ENCODE peak calls at places on chromosomes 5 and 9, in ten cellular contexts. One of them, this sample, is unnamed.

GRCh38 chr5:141351591-141351990 is 1.7 kb downstream of the PCDHGB1 start:
- DNase-seq in Kasumi-1: no peak
- DNase-seq in neuronal stem cell: no peak
- DNase-seq in OCI-M1: no peak
- DNase-seq in NCI-H1694 treated with DMSO at 0.1 percent for 48 hours: no peak
- DNase-seq in activated CD8-positive, alpha-beta T cell treated with anti-CD3 and anti-CD28 coated beads for 36 hours: no peak
- DNase-seq in activated T-cell treated with anti-CD3 and anti-CD28 coated beads, Interleukin-2, amount 50 U/mL, for 72 hours: no peak
- DNase-seq in GM06990: no peak
- DNase-seq in stimulated activated CD4-positive, alpha-beta T cell treated with anti-CD3 and anti-CD28 coated beads, Interleukin-12 subunit alpha, Interleukin-12 subunit beta, amount 100 ng/mL, for 24 hours: no peak
- DNase-seq in MM.1S: no peak
- DNase-seq in this sample: no peak

GRCh38 chr9:33175633-33176325 is 8.6 kb upstream of the B4GALT1 start:
- DNase-seq in activated T-cell treated with anti-CD3 and anti-CD28 coated beads, Interleukin-2, amount 50 U/mL, for 72 hours: no peak
- DNase-seq in GM06990: no peak
- DNase-seq in Kasumi-1: no peak
- DNase-seq in OCI-M1: no peak
- DNase-seq in stimulated activated CD4-positive, alpha-beta T cell treated with anti-CD3 and anti-CD28 coated beads, Interleukin-12 subunit alpha, Interleukin-12 subunit beta, amount 100 ng/mL, for 24 hours: no peak
- DNase-seq in neuronal stem cell: no peak
- DNase-seq in MM.1S: no peak
- DNase-seq in activated CD8-positive, alpha-beta T cell treated with anti-CD3 and anti-CD28 coated beads for 36 hours: no peak
- DNase-seq in NCI-H1694 treated with DMSO at 0.1 percent for 48 hours: no peak
- DNase-seq in this sample: no peak

GRCh38 chr9:88537743-88538055 is 2.7 kb downstream of the NXNL2 start:
- DNase-seq in activated T-cell treated with anti-CD3 and anti-CD28 coated beads, Interleukin-2, amount 50 U/mL, for 72 hours: peak
- DNase-seq in MM.1S: peak
- DNase-seq in Kasumi-1: peak
- DNase-seq in activated CD8-positive, alpha-beta T cell treated with anti-CD3 and anti-CD28 coated beads for 36 hours: peak
- DNase-seq in stimulated activated CD4-positive, alpha-beta T cell treated with anti-CD3 and anti-CD28 coated beads, Interleukin-12 subunit alpha, Interleukin-12 subunit beta, amount 100 ng/mL, for 24 hours: no peak
- DNase-seq in OCI-M1: peak
- DNase-seq in NCI-H1694 treated with DMSO at 0.1 percent for 48 hours: no peak
- DNase-seq in neuronal stem cell: peak
- DNase-seq in GM06990: no peak
- DNase-seq in this sample: peak

GRCh38 chr5:180353226-180353962 is at the start of gene GFPT2:
- DNase-seq in activated CD8-positive, alpha-beta T cell treated with anti-CD3 and anti-CD28 coated beads for 36 hours: peak
- DNase-seq in neuronal stem cell: peak
- DNase-seq in stimulated activated CD4-positive, alpha-beta T cell treated with anti-CD3 and anti-CD28 coated beads, Interleukin-12 subunit alpha, Interleukin-12 subunit beta, amount 100 ng/mL, for 24 hours: peak
- DNase-seq in Kasumi-1: peak
- DNase-seq in GM06990: peak
- DNase-seq in NCI-H1694 treated with DMSO at 0.1 percent for 48 hours: peak
- DNase-seq in MM.1S: no peak
- DNase-seq in OCI-M1: peak
- DNase-seq in activated T-cell treated with anti-CD3 and anti-CD28 coated beads, Interleukin-2, amount 50 U/mL, for 72 hours: peak
- DNase-seq in this sample: peak

GRCh38 chr9:4299006-4299795 is 667 bp downstream of the GLIS3 start:
- DNase-seq in MM.1S: peak
- DNase-seq in activated T-cell treated with anti-CD3 and anti-CD28 coated beads, Interleukin-2, amount 50 U/mL, for 72 hours: peak
- DNase-seq in GM06990: peak
- DNase-seq in activated CD8-positive, alpha-beta T cell treated with anti-CD3 and anti-CD28 coated beads for 36 hours: peak
- DNase-seq in neuronal stem cell: peak
- DNase-seq in Kasumi-1: no peak
- DNase-seq in stimulated activated CD4-positive, alpha-beta T cell treated with anti-CD3 and anti-CD28 coated beads, Interleukin-12 subunit alpha, Interleukin-12 subunit beta, amount 100 ng/mL, for 24 hours: peak
- DNase-seq in OCI-M1: no peak
- DNase-seq in NCI-H1694 treated with DMSO at 0.1 percent for 48 hours: no peak
- DNase-seq in this sample: no peak

GRCh38 chr9:20473566-20474116 is 148.7 kb downstream of the MLLT3 start:
- DNase-seq in GM06990: no peak
- DNase-seq in NCI-H1694 treated with DMSO at 0.1 percent for 48 hours: no peak
- DNase-seq in activated T-cell treated with anti-CD3 and anti-CD28 coated beads, Interleukin-2, amount 50 U/mL, for 72 hours: no peak
- DNase-seq in Kasumi-1: no peak
- DNase-seq in activated CD8-positive, alpha-beta T cell treated with anti-CD3 and anti-CD28 coated beads for 36 hours: no peak
- DNase-seq in MM.1S: no peak
- DNase-seq in neuronal stem cell: no peak
- DNase-seq in OCI-M1: no peak
- DNase-seq in stimulated activated CD4-positive, alpha-beta T cell treated with anti-CD3 and anti-CD28 coated beads, Interleukin-12 subunit alpha, Interleukin-12 subunit beta, amount 100 ng/mL, for 24 hours: no peak
- DNase-seq in this sample: no peak

GRCh38 chr5:17127743-17128231 is 89.6 kb upstream of the BASP1 start:
- DNase-seq in Kasumi-1: no peak
- DNase-seq in activated CD8-positive, alpha-beta T cell treated with anti-CD3 and anti-CD28 coated beads for 36 hours: no peak
- DNase-seq in stimulated activated CD4-positive, alpha-beta T cell treated with anti-CD3 and anti-CD28 coated beads, Interleukin-12 subunit alpha, Interleukin-12 subunit beta, amount 100 ng/mL, for 24 hours: no peak
- DNase-seq in activated T-cell treated with anti-CD3 and anti-CD28 coated beads, Interleukin-2, amount 50 U/mL, for 72 hours: no peak
- DNase-seq in GM06990: no peak
- DNase-seq in neuronal stem cell: no peak
- DNase-seq in MM.1S: no peak
- DNase-seq in OCI-M1: no peak
- DNase-seq in NCI-H1694 treated with DMSO at 0.1 percent for 48 hours: no peak
- DNase-seq in this sample: no peak

GRCh38 chr5:96969401-96969800 is 33.5 kb downstream of the LNPEP start:
- DNase-seq in neuronal stem cell: no peak
- DNase-seq in GM06990: no peak
- DNase-seq in MM.1S: no peak
- DNase-seq in activated CD8-positive, alpha-beta T cell treated with anti-CD3 and anti-CD28 coated beads for 36 hours: no peak
- DNase-seq in Kasumi-1: no peak
- DNase-seq in activated T-cell treated with anti-CD3 and anti-CD28 coated beads, Interleukin-2, amount 50 U/mL, for 72 hours: no peak
- DNase-seq in stimulated activated CD4-positive, alpha-beta T cell treated with anti-CD3 and anti-CD28 coated beads, Interleukin-12 subunit alpha, Interleukin-12 subunit beta, amount 100 ng/mL, for 24 hours: no peak
- DNase-seq in OCI-M1: no peak
- DNase-seq in NCI-H1694 treated with DMSO at 0.1 percent for 48 hours: no peak
- DNase-seq in this sample: no peak

GRCh38 chr5:102483736-102484135 is 15.1 kb downstream of the SLCO6A1 start:
- DNase-seq in NCI-H1694 treated with DMSO at 0.1 percent for 48 hours: no peak
- DNase-seq in activated CD8-positive, alpha-beta T cell treated with anti-CD3 and anti-CD28 coated beads for 36 hours: no peak
- DNase-seq in Kasumi-1: no peak
- DNase-seq in OCI-M1: no peak
- DNase-seq in activated T-cell treated with anti-CD3 and anti-CD28 coated beads, Interleukin-2, amount 50 U/mL, for 72 hours: no peak
- DNase-seq in GM06990: no peak
- DNase-seq in MM.1S: peak
- DNase-seq in neuronal stem cell: no peak
- DNase-seq in stimulated activated CD4-positive, alpha-beta T cell treated with anti-CD3 and anti-CD28 coated beads, Interleukin-12 subunit alpha, Interleukin-12 subunit beta, amount 100 ng/mL, for 24 hours: no peak
- DNase-seq in this sample: no peak

GRCh38 chr5:107951322-107951721 is 280.6 kb upstream of the EFNA5 start:
- DNase-seq in Kasumi-1: no peak
- DNase-seq in stimulated activated CD4-positive, alpha-beta T cell treated with anti-CD3 and anti-CD28 coated beads, Interleukin-12 subunit alpha, Interleukin-12 subunit beta, amount 100 ng/mL, for 24 hours: no peak
- DNase-seq in GM06990: no peak
- DNase-seq in neuronal stem cell: no peak
- DNase-seq in MM.1S: no peak
- DNase-seq in activated CD8-positive, alpha-beta T cell treated with anti-CD3 and anti-CD28 coated beads for 36 hours: no peak
- DNase-seq in activated T-cell treated with anti-CD3 and anti-CD28 coated beads, Interleukin-2, amount 50 U/mL, for 72 hours: no peak
- DNase-seq in OCI-M1: no peak
- DNase-seq in NCI-H1694 treated with DMSO at 0.1 percent for 48 hours: no peak
- DNase-seq in this sample: no peak

GRCh38 chr5:105475401-105475800 is 1912.8 kb upstream of the NUDT12 start:
- DNase-seq in stimulated activated CD4-positive, alpha-beta T cell treated with anti-CD3 and anti-CD28 coated beads, Interleukin-12 subunit alpha, Interleukin-12 subunit beta, amount 100 ng/mL, for 24 hours: no peak
- DNase-seq in activated CD8-positive, alpha-beta T cell treated with anti-CD3 and anti-CD28 coated beads for 36 hours: no peak
- DNase-seq in GM06990: no peak
- DNase-seq in activated T-cell treated with anti-CD3 and anti-CD28 coated beads, Interleukin-2, amount 50 U/mL, for 72 hours: no peak
- DNase-seq in OCI-M1: no peak
- DNase-seq in NCI-H1694 treated with DMSO at 0.1 percent for 48 hours: no peak
- DNase-seq in MM.1S: no peak
- DNase-seq in Kasumi-1: no peak
- DNase-seq in neuronal stem cell: no peak
- DNase-seq in this sample: no peak

GRCh38 chr9:133002147-133003070 is 23.9 kb downstream of the GFI1B start:
- DNase-seq in MM.1S: no peak
- DNase-seq in activated T-cell treated with anti-CD3 and anti-CD28 coated beads, Interleukin-2, amount 50 U/mL, for 72 hours: no peak
- DNase-seq in Kasumi-1: peak
- DNase-seq in OCI-M1: peak
- DNase-seq in activated CD8-positive, alpha-beta T cell treated with anti-CD3 and anti-CD28 coated beads for 36 hours: no peak
- DNase-seq in neuronal stem cell: no peak
- DNase-seq in GM06990: no peak
- DNase-seq in NCI-H1694 treated with DMSO at 0.1 percent for 48 hours: no peak
- DNase-seq in stimulated activated CD4-positive, alpha-beta T cell treated with anti-CD3 and anti-CD28 coated beads, Interleukin-12 subunit alpha, Interleukin-12 subunit beta, amount 100 ng/mL, for 24 hours: no peak
- DNase-seq in this sample: no peak

GRCh38 chr9:5863092-5863746 is 27.5 kb upstream of the MLANA start:
- DNase-seq in stimulated activated CD4-positive, alpha-beta T cell treated with anti-CD3 and anti-CD28 coated beads, Interleukin-12 subunit alpha, Interleukin-12 subunit beta, amount 100 ng/mL, for 24 hours: no peak
- DNase-seq in neuronal stem cell: no peak
- DNase-seq in activated CD8-positive, alpha-beta T cell treated with anti-CD3 and anti-CD28 coated beads for 36 hours: no peak
- DNase-seq in activated T-cell treated with anti-CD3 and anti-CD28 coated beads, Interleukin-2, amount 50 U/mL, for 72 hours: no peak
- DNase-seq in Kasumi-1: no peak
- DNase-seq in NCI-H1694 treated with DMSO at 0.1 percent for 48 hours: no peak
- DNase-seq in GM06990: no peak
- DNase-seq in MM.1S: no peak
- DNase-seq in OCI-M1: no peak
- DNase-seq in this sample: no peak

GRCh38 chr5:147887026-147887627 is 8.6 kb downstream of the SCGB3A2 start:
- DNase-seq in GM06990: no peak
- DNase-seq in OCI-M1: peak
- DNase-seq in MM.1S: peak
- DNase-seq in stimulated activated CD4-positive, alpha-beta T cell treated with anti-CD3 and anti-CD28 coated beads, Interleukin-12 subunit alpha, Interleukin-12 subunit beta, amount 100 ng/mL, for 24 hours: no peak
- DNase-seq in NCI-H1694 treated with DMSO at 0.1 percent for 48 hours: peak
- DNase-seq in Kasumi-1: peak
- DNase-seq in activated T-cell treated with anti-CD3 and anti-CD28 coated beads, Interleukin-2, amount 50 U/mL, for 72 hours: no peak
- DNase-seq in activated CD8-positive, alpha-beta T cell treated with anti-CD3 and anti-CD28 coated beads for 36 hours: peak
- DNase-seq in neuronal stem cell: no peak
- DNase-seq in this sample: peak

GRCh38 chr5:74272019-74272775 is 368.3 kb downstream of the ENC1 start:
- DNase-seq in MM.1S: no peak
- DNase-seq in stimulated activated CD4-positive, alpha-beta T cell treated with anti-CD3 and anti-CD28 coated beads, Interleukin-12 subunit alpha, Interleukin-12 subunit beta, amount 100 ng/mL, for 24 hours: no peak
- DNase-seq in NCI-H1694 treated with DMSO at 0.1 percent for 48 hours: no peak
- DNase-seq in GM06990: no peak
- DNase-seq in Kasumi-1: no peak
- DNase-seq in activated CD8-positive, alpha-beta T cell treated with anti-CD3 and anti-CD28 coated beads for 36 hours: no peak
- DNase-seq in OCI-M1: no peak
- DNase-seq in neuronal stem cell: peak
- DNase-seq in activated T-cell treated with anti-CD3 and anti-CD28 coated beads, Interleukin-2, amount 50 U/mL, for 72 hours: no peak
- DNase-seq in this sample: no peak

GRCh38 chr9:128720841-128721486 is 3.0 kb downstream of the ZDHHC12 start:
- DNase-seq in stimulated activated CD4-positive, alpha-beta T cell treated with anti-CD3 and anti-CD28 coated beads, Interleukin-12 subunit alpha, Interleukin-12 subunit beta, amount 100 ng/mL, for 24 hours: no peak
- DNase-seq in activated CD8-positive, alpha-beta T cell treated with anti-CD3 and anti-CD28 coated beads for 36 hours: no peak
- DNase-seq in activated T-cell treated with anti-CD3 and anti-CD28 coated beads, Interleukin-2, amount 50 U/mL, for 72 hours: no peak
- DNase-seq in Kasumi-1: no peak
- DNase-seq in MM.1S: no peak
- DNase-seq in neuronal stem cell: no peak
- DNase-seq in GM06990: no peak
- DNase-seq in NCI-H1694 treated with DMSO at 0.1 percent for 48 hours: no peak
- DNase-seq in OCI-M1: no peak
- DNase-seq in this sample: no peak

GRCh38 chr9:129988607-129989361 is 54.2 kb downstream of the FNBP1 start:
- DNase-seq in Kasumi-1: no peak
- DNase-seq in activated T-cell treated with anti-CD3 and anti-CD28 coated beads, Interleukin-2, amount 50 U/mL, for 72 hours: no peak
- DNase-seq in activated CD8-positive, alpha-beta T cell treated with anti-CD3 and anti-CD28 coated beads for 36 hours: peak
- DNase-seq in MM.1S: peak
- DNase-seq in GM06990: peak
- DNase-seq in neuronal stem cell: no peak
- DNase-seq in NCI-H1694 treated with DMSO at 0.1 percent for 48 hours: no peak
- DNase-seq in stimulated activated CD4-positive, alpha-beta T cell treated with anti-CD3 and anti-CD28 coated beads, Interleukin-12 subunit alpha, Interleukin-12 subunit beta, amount 100 ng/mL, for 24 hours: no peak
- DNase-seq in OCI-M1: no peak
- DNase-seq in this sample: peak

GRCh38 chr5:32272746-32273145 is 40.0 kb downstream of the MTMR12 start:
- DNase-seq in MM.1S: no peak
- DNase-seq in NCI-H1694 treated with DMSO at 0.1 percent for 48 hours: peak
- DNase-seq in GM06990: no peak
- DNase-seq in activated T-cell treated with anti-CD3 and anti-CD28 coated beads, Interleukin-2, amount 50 U/mL, for 72 hours: no peak
- DNase-seq in activated CD8-positive, alpha-beta T cell treated with anti-CD3 and anti-CD28 coated beads for 36 hours: no peak
- DNase-seq in neuronal stem cell: no peak
- DNase-seq in stimulated activated CD4-positive, alpha-beta T cell treated with anti-CD3 and anti-CD28 coated beads, Interleukin-12 subunit alpha, Interleukin-12 subunit beta, amount 100 ng/mL, for 24 hours: no peak
- DNase-seq in OCI-M1: no peak
- DNase-seq in Kasumi-1: no peak
- DNase-seq in this sample: no peak

GRCh38 chr9:132312873-132313272 is 41.9 kb downstream of the SETX start:
- DNase-seq in GM06990: no peak
- DNase-seq in NCI-H1694 treated with DMSO at 0.1 percent for 48 hours: no peak
- DNase-seq in activated T-cell treated with anti-CD3 and anti-CD28 coated beads, Interleukin-2, amount 50 U/mL, for 72 hours: no peak
- DNase-seq in stimulated activated CD4-positive, alpha-beta T cell treated with anti-CD3 and anti-CD28 coated beads, Interleukin-12 subunit alpha, Interleukin-12 subunit beta, amount 100 ng/mL, for 24 hours: no peak
- DNase-seq in activated CD8-positive, alpha-beta T cell treated with anti-CD3 and anti-CD28 coated beads for 36 hours: no peak
- DNase-seq in Kasumi-1: no peak
- DNase-seq in MM.1S: no peak
- DNase-seq in neuronal stem cell: no peak
- DNase-seq in OCI-M1: no peak
- DNase-seq in this sample: no peak

GRCh38 chr9:112348257-112348992 is 15.0 kb upstream of the PTBP3 start:
- DNase-seq in activated CD8-positive, alpha-beta T cell treated with anti-CD3 and anti-CD28 coated beads for 36 hours: peak
- DNase-seq in neuronal stem cell: no peak
- DNase-seq in Kasumi-1: no peak
- DNase-seq in GM06990: no peak
- DNase-seq in NCI-H1694 treated with DMSO at 0.1 percent for 48 hours: no peak
- DNase-seq in MM.1S: peak
- DNase-seq in OCI-M1: no peak
- DNase-seq in activated T-cell treated with anti-CD3 and anti-CD28 coated beads, Interleukin-2, amount 50 U/mL, for 72 hours: peak
- DNase-seq in stimulated activated CD4-positive, alpha-beta T cell treated with anti-CD3 and anti-CD28 coated beads, Interleukin-12 subunit alpha, Interleukin-12 subunit beta, amount 100 ng/mL, for 24 hours: peak
- DNase-seq in this sample: peak

GRCh38 chr5:88952344-88952743 is 69.4 kb upstream of the MEF2C start:
- DNase-seq in NCI-H1694 treated with DMSO at 0.1 percent for 48 hours: no peak
- DNase-seq in OCI-M1: no peak
- DNase-seq in stimulated activated CD4-positive, alpha-beta T cell treated with anti-CD3 and anti-CD28 coated beads, Interleukin-12 subunit alpha, Interleukin-12 subunit beta, amount 100 ng/mL, for 24 hours: no peak
- DNase-seq in neuronal stem cell: no peak
- DNase-seq in activated CD8-positive, alpha-beta T cell treated with anti-CD3 and anti-CD28 coated beads for 36 hours: no peak
- DNase-seq in GM06990: no peak
- DNase-seq in MM.1S: peak
- DNase-seq in activated T-cell treated with anti-CD3 and anti-CD28 coated beads, Interleukin-2, amount 50 U/mL, for 72 hours: no peak
- DNase-seq in Kasumi-1: no peak
- DNase-seq in this sample: peak

GRCh38 chr9:29564564-29564963 is 1991.3 kb upstream of the C9orf72 start:
- DNase-seq in MM.1S: no peak
- DNase-seq in neuronal stem cell: no peak
- DNase-seq in OCI-M1: no peak
- DNase-seq in NCI-H1694 treated with DMSO at 0.1 percent for 48 hours: no peak
- DNase-seq in Kasumi-1: no peak
- DNase-seq in stimulated activated CD4-positive, alpha-beta T cell treated with anti-CD3 and anti-CD28 coated beads, Interleukin-12 subunit alpha, Interleukin-12 subunit beta, amount 100 ng/mL, for 24 hours: no peak
- DNase-seq in activated CD8-positive, alpha-beta T cell treated with anti-CD3 and anti-CD28 coated beads for 36 hours: no peak
- DNase-seq in GM06990: no peak
- DNase-seq in activated T-cell treated with anti-CD3 and anti-CD28 coated beads, Interleukin-2, amount 50 U/mL, for 72 hours: no peak
- DNase-seq in this sample: no peak

GRCh38 chr5:69136296-69136695 is 30.7 kb upstream of the CCNB1 start:
- DNase-seq in GM06990: peak
- DNase-seq in NCI-H1694 treated with DMSO at 0.1 percent for 48 hours: no peak
- DNase-seq in activated T-cell treated with anti-CD3 and anti-CD28 coated beads, Interleukin-2, amount 50 U/mL, for 72 hours: no peak
- DNase-seq in activated CD8-positive, alpha-beta T cell treated with anti-CD3 and anti-CD28 coated beads for 36 hours: no peak
- DNase-seq in neuronal stem cell: no peak
- DNase-seq in Kasumi-1: no peak
- DNase-seq in stimulated activated CD4-positive, alpha-beta T cell treated with anti-CD3 and anti-CD28 coated beads, Interleukin-12 subunit alpha, Interleukin-12 subunit beta, amount 100 ng/mL, for 24 hours: no peak
- DNase-seq in OCI-M1: no peak
- DNase-seq in MM.1S: no peak
- DNase-seq in this sample: peak

GRCh38 chr9:126151031-126151670 is 175.5 kb upstream of the MVB12B start:
- DNase-seq in neuronal stem cell: no peak
- DNase-seq in Kasumi-1: no peak
- DNase-seq in MM.1S: no peak
- DNase-seq in activated CD8-positive, alpha-beta T cell treated with anti-CD3 and anti-CD28 coated beads for 36 hours: no peak
- DNase-seq in OCI-M1: no peak
- DNase-seq in stimulated activated CD4-positive, alpha-beta T cell treated with anti-CD3 and anti-CD28 coated beads, Interleukin-12 subunit alpha, Interleukin-12 subunit beta, amount 100 ng/mL, for 24 hours: no peak
- DNase-seq in activated T-cell treated with anti-CD3 and anti-CD28 coated beads, Interleukin-2, amount 50 U/mL, for 72 hours: no peak
- DNase-seq in GM06990: no peak
- DNase-seq in NCI-H1694 treated with DMSO at 0.1 percent for 48 hours: no peak
- DNase-seq in this sample: no peak

GRCh38 chr9:77885104-77885672 is 146.4 kb downstream of the GNAQ start:
- DNase-seq in Kasumi-1: no peak
- DNase-seq in GM06990: no peak
- DNase-seq in MM.1S: no peak
- DNase-seq in neuronal stem cell: no peak
- DNase-seq in OCI-M1: no peak
- DNase-seq in activated T-cell treated with anti-CD3 and anti-CD28 coated beads, Interleukin-2, amount 50 U/mL, for 72 hours: no peak
- DNase-seq in stimulated activated CD4-positive, alpha-beta T cell treated with anti-CD3 and anti-CD28 coated beads, Interleukin-12 subunit alpha, Interleukin-12 subunit beta, amount 100 ng/mL, for 24 hours: no peak
- DNase-seq in activated CD8-positive, alpha-beta T cell treated with anti-CD3 and anti-CD28 coated beads for 36 hours: no peak
- DNase-seq in NCI-H1694 treated with DMSO at 0.1 percent for 48 hours: no peak
- DNase-seq in this sample: no peak

GRCh38 chr9:126108240-126108639 is 218.4 kb upstream of the MVB12B start:
- DNase-seq in activated CD8-positive, alpha-beta T cell treated with anti-CD3 and anti-CD28 coated beads for 36 hours: no peak
- DNase-seq in stimulated activated CD4-positive, alpha-beta T cell treated with anti-CD3 and anti-CD28 coated beads, Interleukin-12 subunit alpha, Interleukin-12 subunit beta, amount 100 ng/mL, for 24 hours: no peak
- DNase-seq in OCI-M1: peak
- DNase-seq in MM.1S: no peak
- DNase-seq in Kasumi-1: no peak
- DNase-seq in activated T-cell treated with anti-CD3 and anti-CD28 coated beads, Interleukin-2, amount 50 U/mL, for 72 hours: no peak
- DNase-seq in GM06990: no peak
- DNase-seq in NCI-H1694 treated with DMSO at 0.1 percent for 48 hours: no peak
- DNase-seq in neuronal stem cell: peak
- DNase-seq in this sample: no peak

GRCh38 chr5:35811108-35811741 is 45.5 kb upstream of the IL7R start:
- DNase-seq in GM06990: peak
- DNase-seq in MM.1S: no peak
- DNase-seq in activated CD8-positive, alpha-beta T cell treated with anti-CD3 and anti-CD28 coated beads for 36 hours: peak
- DNase-seq in Kasumi-1: no peak
- DNase-seq in OCI-M1: no peak
- DNase-seq in neuronal stem cell: no peak
- DNase-seq in stimulated activated CD4-positive, alpha-beta T cell treated with anti-CD3 and anti-CD28 coated beads, Interleukin-12 subunit alpha, Interleukin-12 subunit beta, amount 100 ng/mL, for 24 hours: no peak
- DNase-seq in NCI-H1694 treated with DMSO at 0.1 percent for 48 hours: no peak
- DNase-seq in activated T-cell treated with anti-CD3 and anti-CD28 coated beads, Interleukin-2, amount 50 U/mL, for 72 hours: peak
- DNase-seq in this sample: no peak

GRCh38 chr5:177537389-177538361 is 16.7 kb downstream of the FAM193B start:
- DNase-seq in OCI-M1: no peak
- DNase-seq in neuronal stem cell: no peak
- DNase-seq in activated CD8-positive, alpha-beta T cell treated with anti-CD3 and anti-CD28 coated beads for 36 hours: no peak
- DNase-seq in GM06990: no peak
- DNase-seq in stimulated activated CD4-positive, alpha-beta T cell treated with anti-CD3 and anti-CD28 coated beads, Interleukin-12 subunit alpha, Interleukin-12 subunit beta, amount 100 ng/mL, for 24 hours: no peak
- DNase-seq in MM.1S: no peak
- DNase-seq in Kasumi-1: no peak
- DNase-seq in NCI-H1694 treated with DMSO at 0.1 percent for 48 hours: no peak
- DNase-seq in activated T-cell treated with anti-CD3 and anti-CD28 coated beads, Interleukin-2, amount 50 U/mL, for 72 hours: no peak
- DNase-seq in this sample: no peak